ENCODE peak calls at places on chromosomes 5 and 9, in six cellular contexts. One of them, this sample, is unnamed. For H3K79me2, the result is how much of the 10 kb centered on the place peaks cover.

GRCh38 chr5:154199671-154200220 is 9.2 kb downstream of the GALNT10 start:
- DNase-seq in H1: no peak
- DNase-seq in HCT116: no peak
- DNase-seq in K562: peak
- DNase-seq in HepG2: no peak
- DNase-seq in GM12878: no peak
- DNase-seq in this sample: no peak

GRCh38 chr9:75712690-75713089 is 177.8 kb upstream of the PCSK5 start:
- DNase-seq in H1: no peak
- DNase-seq in HCT116: no peak
- DNase-seq in K562: no peak
- DNase-seq in HepG2: no peak
- DNase-seq in GM12878: no peak
- DNase-seq in this sample: no peak

GRCh38 chr5:2530609-2531008 is 220.9 kb downstream of the IRX2 start:
- DNase-seq in H1: no peak
- DNase-seq in HCT116: no peak
- DNase-seq in K562: no peak
- DNase-seq in HepG2: no peak
- DNase-seq in GM12878: no peak
- DNase-seq in this sample: no peak

GRCh38 chr9:114008667-114009410 is 69.3 kb downstream of the AMBP start:
- DNase-seq in H1: peak
- DNase-seq in HCT116: no peak
- DNase-seq in K562: no peak
- DNase-seq in HepG2: no peak
- DNase-seq in GM12878: no peak
- DNase-seq in this sample: no peak

GRCh38 chr9:114532561-114533237 is 27.4 kb upstream of the WHRN start:
- DNase-seq in H1: no peak
- DNase-seq in HCT116: no peak
- DNase-seq in K562: no peak
- DNase-seq in HepG2: no peak
- DNase-seq in GM12878: no peak
- DNase-seq in this sample: no peak

GRCh38 chr9:21728781-21729180 is 73.7 kb upstream of the MTAP start:
- DNase-seq in H1: no peak
- DNase-seq in HCT116: no peak
- DNase-seq in K562: no peak
- DNase-seq in HepG2: no peak
- DNase-seq in GM12878: no peak
- DNase-seq in this sample: no peak

GRCh38 chr9:134252084-134252830 is 74.0 kb upstream of the RXRA start:
- DNase-seq in H1: no peak
- DNase-seq in HCT116: no peak
- DNase-seq in K562: no peak
- DNase-seq in HepG2: no peak
- DNase-seq in GM12878: no peak
- DNase-seq in this sample: no peak

GRCh38 chr9:77885104-77885672 is 146.4 kb downstream of the GNAQ start:
- DNase-seq in H1: no peak
- DNase-seq in HCT116: no peak
- DNase-seq in K562: no peak
- DNase-seq in HepG2: no peak
- DNase-seq in GM12878: no peak
- DNase-seq in this sample: no peak

GRCh38 chr5:69083412-69083811 is 10.4 kb upstream of the SLC30A5 start:
- DNase-seq in H1: peak
- DNase-seq in HCT116: peak
- DNase-seq in K562: peak
- DNase-seq in HepG2: peak
- DNase-seq in GM12878: no peak
- DNase-seq in this sample: no peak

GRCh38 chr9:127574089-127574921 is 37.8 kb upstream of the STXBP1 start:
- DNase-seq in H1: no peak
- DNase-seq in HCT116: no peak
- DNase-seq in K562: no peak
- DNase-seq in HepG2: no peak
- DNase-seq in GM12878: no peak
- DNase-seq in this sample: no peak

GRCh38 chr5:94621763-94622162 is 3.3 kb downstream of the SLF1 start:
- DNase-seq in H1: no peak
- DNase-seq in HCT116: no peak
- DNase-seq in K562: no peak
- DNase-seq in HepG2: no peak
- DNase-seq in GM12878: no peak
- DNase-seq in this sample: no peak

GRCh38 chr9:8571648-8572047 is 772.1 kb upstream of the DMAC1 start:
- DNase-seq in H1: no peak
- DNase-seq in HCT116: no peak
- DNase-seq in K562: no peak
- DNase-seq in HepG2: no peak
- DNase-seq in GM12878: no peak
- DNase-seq in this sample: no peak

GRCh38 chr5:131228646-131229045 is 35.2 kb upstream of the CDC42SE2 start:
- DNase-seq in H1: no peak
- DNase-seq in HCT116: no peak
- DNase-seq in K562: no peak
- DNase-seq in HepG2: no peak
- DNase-seq in GM12878: no peak
- DNase-seq in this sample: no peak
- H3K27ac ChIP-seq in H1: no peak
- H3K27ac ChIP-seq in HCT116: no peak
- H3K27ac ChIP-seq in K562: no peak
- H3K27ac ChIP-seq in HepG2: no peak
- H3K27ac ChIP-seq in GM12878: peak
- H3K27ac ChIP-seq in this sample: no peak

GRCh38 chr9:104991144-104991953 is 63.4 kb upstream of the ABCA1 start:
- DNase-seq in H1: peak
- DNase-seq in HCT116: peak
- DNase-seq in K562: peak
- DNase-seq in HepG2: peak
- DNase-seq in GM12878: peak
- DNase-seq in this sample: peak
- TF ChIP-seq POLR2A in H1: no peak
- TF ChIP-seq POLR2A in HCT116: no peak
- TF ChIP-seq POLR2A in K562: no peak
- TF ChIP-seq POLR2A in HepG2: peak
- TF ChIP-seq POLR2A in GM12878: no peak
- TF ChIP-seq POLR2A in this sample: peak

GRCh38 chr9:112308576-112308975 is 24.8 kb downstream of the PTBP3 start:
- DNase-seq in H1: no peak
- DNase-seq in HCT116: no peak
- DNase-seq in K562: no peak
- DNase-seq in HepG2: peak
- DNase-seq in GM12878: no peak
- DNase-seq in this sample: no peak

GRCh38 chr9:112315905-112316304 is 17.5 kb downstream of the PTBP3 start:
- DNase-seq in H1: no peak
- DNase-seq in HCT116: no peak
- DNase-seq in K562: no peak
- DNase-seq in HepG2: no peak
- DNase-seq in GM12878: no peak
- DNase-seq in this sample: peak

GRCh38 chr9:112311497-112311896 is 21.9 kb downstream of the PTBP3 start:
- DNase-seq in H1: no peak
- DNase-seq in HCT116: no peak
- DNase-seq in K562: no peak
- DNase-seq in HepG2: no peak
- DNase-seq in GM12878: no peak
- DNase-seq in this sample: no peak

GRCh38 chr9:112310826-112311225 is 22.6 kb downstream of the PTBP3 start:
- DNase-seq in H1: no peak
- DNase-seq in HCT116: no peak
- DNase-seq in K562: no peak
- DNase-seq in HepG2: no peak
- DNase-seq in GM12878: no peak
- DNase-seq in this sample: no peak

DNA sequence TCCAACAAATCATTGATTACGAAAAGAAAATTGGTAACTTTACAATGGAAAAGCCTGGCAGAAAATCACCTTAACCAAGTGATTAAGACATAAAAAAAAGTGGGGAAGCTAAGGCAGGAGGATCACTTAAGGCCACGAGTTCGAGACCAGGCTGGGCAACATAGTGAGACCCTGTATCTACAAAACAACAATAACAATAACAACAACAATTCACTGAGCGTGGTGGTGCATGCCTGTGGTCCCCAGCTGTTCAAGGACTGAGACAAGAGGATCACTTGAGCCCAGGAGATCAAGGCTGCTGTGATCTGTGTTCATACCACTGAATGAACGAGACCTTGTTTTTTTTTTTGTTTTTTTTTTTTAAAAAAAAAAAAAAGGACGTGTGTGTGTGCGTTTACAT is 21.3 kb downstream of the PTBP3 start:
- DNase-seq in H1: no peak
- DNase-seq in HCT116: no peak
- DNase-seq in K562: no peak
- DNase-seq in HepG2: no peak
- DNase-seq in GM12878: no peak
- DNase-seq in this sample: no peak
- H3K79me2 ChIP-seq in H1: under half
- H3K79me2 ChIP-seq in HCT116: half or more
- H3K79me2 ChIP-seq in K562: half or more
- H3K79me2 ChIP-seq in HepG2: half or more
- H3K79me2 ChIP-seq in GM12878: half or more
- H3K79me2 ChIP-seq in this sample: half or more

DNA sequence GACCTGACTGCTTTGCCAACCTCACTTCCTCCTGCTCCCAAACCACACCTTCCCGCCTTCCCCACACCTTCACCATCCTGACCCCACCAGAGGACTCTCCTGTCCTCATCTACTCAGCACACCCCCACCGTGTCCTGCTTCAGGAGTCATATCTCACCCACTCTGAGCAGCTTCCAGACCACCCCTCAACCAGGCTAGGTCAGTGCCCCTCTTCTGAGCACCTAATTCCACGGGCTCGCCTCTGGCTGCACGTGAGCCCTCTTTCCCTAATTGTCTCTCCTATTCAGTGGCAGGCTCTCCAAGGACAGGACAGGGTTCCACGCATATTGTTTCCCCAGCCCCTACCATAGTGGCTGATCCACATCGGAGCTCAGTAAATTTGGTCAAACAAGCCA is 4.3 kb downstream of the ANKS6 start:
- DNase-seq in H1: peak
- DNase-seq in HCT116: no peak
- DNase-seq in K562: no peak
- DNase-seq in HepG2: no peak
- DNase-seq in GM12878: no peak
- DNase-seq in this sample: no peak
- H3K27ac ChIP-seq in H1: peak
- H3K27ac ChIP-seq in HCT116: no peak
- H3K27ac ChIP-seq in K562: peak
- H3K27ac ChIP-seq in HepG2: no peak
- H3K27ac ChIP-seq in GM12878: no peak
- H3K27ac ChIP-seq in this sample: no peak

GRCh38 chr9:136886610-136887597 is 588 bp downstream of the TRAF2 start:
- DNase-seq in H1: peak
- DNase-seq in HCT116: no peak
- DNase-seq in K562: peak
- DNase-seq in HepG2: no peak
- DNase-seq in GM12878: no peak
- DNase-seq in this sample: peak
- TF ChIP-seq POLR2A in H1: no peak
- TF ChIP-seq POLR2A in HCT116: no peak
- TF ChIP-seq POLR2A in K562: peak
- TF ChIP-seq POLR2A in HepG2: no peak
- TF ChIP-seq POLR2A in GM12878: peak
- TF ChIP-seq POLR2A in this sample: no peak

GRCh38 chr5:63375851-63376250 is 586.4 kb downstream of the HTR1A start:
- DNase-seq in H1: no peak
- DNase-seq in HCT116: no peak
- DNase-seq in K562: no peak
- DNase-seq in HepG2: no peak
- DNase-seq in GM12878: no peak
- DNase-seq in this sample: no peak
- H3K79me2 ChIP-seq in H1: under half
- H3K79me2 ChIP-seq in HCT116: under half
- H3K79me2 ChIP-seq in K562: under half
- H3K79me2 ChIP-seq in HepG2: under half
- H3K79me2 ChIP-seq in GM12878: under half
- H3K79me2 ChIP-seq in this sample: under half

GRCh38 chr9:90808890-90809685 is 7.5 kb downstream of the SYK start:
- DNase-seq in H1: no peak
- DNase-seq in HCT116: no peak
- DNase-seq in K562: no peak
- DNase-seq in HepG2: no peak
- DNase-seq in GM12878: no peak
- DNase-seq in this sample: no peak

GRCh38 chr9:90803860-90804593 is 2.4 kb downstream of the SYK start:
- DNase-seq in H1: no peak
- DNase-seq in HCT116: no peak
- DNase-seq in K562: no peak
- DNase-seq in HepG2: no peak
- DNase-seq in GM12878: no peak
- DNase-seq in this sample: no peak

GRCh38 chr9:90805006-90805993 is 3.7 kb downstream of the SYK start:
- DNase-seq in H1: no peak
- DNase-seq in HCT116: no peak
- DNase-seq in K562: peak
- DNase-seq in HepG2: no peak
- DNase-seq in GM12878: no peak
- DNase-seq in this sample: no peak

GRCh38 chr9:90808226-90808797 is 6.7 kb downstream of the SYK start:
- DNase-seq in H1: no peak
- DNase-seq in HCT116: no peak
- DNase-seq in K562: no peak
- DNase-seq in HepG2: no peak
- DNase-seq in GM12878: no peak
- DNase-seq in this sample: no peak

DNA sequence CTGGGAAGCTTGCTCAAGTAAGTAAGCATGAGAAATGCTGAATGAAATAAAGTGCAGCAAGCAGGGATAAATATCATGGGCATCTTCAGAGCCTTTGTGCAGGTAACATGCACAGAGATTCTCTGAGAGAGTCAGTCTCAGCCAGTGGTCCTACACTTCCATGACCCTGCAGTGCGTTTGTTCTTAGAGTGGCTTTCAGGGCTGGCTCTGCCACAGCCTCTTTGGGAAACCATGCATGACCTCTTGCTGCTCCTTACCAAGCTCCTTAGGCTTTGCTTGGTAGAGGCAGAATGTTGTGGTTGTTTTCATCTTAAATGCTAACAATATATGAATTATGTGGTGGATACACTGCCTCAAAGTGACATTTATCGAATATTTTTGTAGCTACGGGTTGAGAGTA is 5.4 kb downstream of the SYK start:
- DNase-seq in H1: no peak
- DNase-seq in HCT116: no peak
- DNase-seq in K562: no peak
- DNase-seq in HepG2: no peak
- DNase-seq in GM12878: no peak
- DNase-seq in this sample: no peak
- H3K27ac ChIP-seq in H1: no peak
- H3K27ac ChIP-seq in HCT116: no peak
- H3K27ac ChIP-seq in K562: no peak
- H3K27ac ChIP-seq in HepG2: no peak
- H3K27ac ChIP-seq in GM12878: no peak
- H3K27ac ChIP-seq in this sample: no peak

This sample was measured in endothelial cell of umbilical vein.